ENCODE peak calls at places on chromosomes 12 and 14, in four cellular contexts. S is PC-9; K is CD8-positive, alpha-beta T cell; L is AG04450. B is an unnamed sample.

GRCh38 chr14:64789696-64790095 is 85.5 kb downstream of the PLEKHG3 start:
- DNase-seq in S (no peak), K (no peak), L (no peak), B (no peak)

GRCh38 chr14:31300296-31300695 is 92.7 kb upstream of the HECTD1 start:
- DNase-seq in S (no peak), K (no peak), L (no peak), B (no peak)

GRCh38 chr14:90755661-90756304 is 60.4 kb downstream of the TTC7B start:
- DNase-seq in S (no peak), K (no peak), L (no peak), B (no peak)

GRCh38 chr12:103583008-103583407 is 4.1 kb upstream of the STAB2 start:
- DNase-seq in S (no peak), K (no peak), L (no peak), B (peak; percentile 66)

GRCh38 chr14:102568115-102568614 is 24.3 kb upstream of the RCOR1 start:
- DNase-seq in S (peak; percentile 95), K (peak; percentile 63), L (no peak), B (peak; percentile 80)

GRCh38 chr14:77862154-77862783 is 62.4 kb downstream of the ADCK1 start:
- DNase-seq in S (peak; percentile 58), K (peak; percentile 79), L (peak; percentile 6), B (peak; percentile 48)

GRCh38 chr12:124916370-124917134 is 2.1 kb upstream of the UBC start:
- DNase-seq in S (peak; percentile 93), K (peak; percentile 49), L (no peak), B (peak; percentile 95)

GRCh38 chr14:95741051-95741490 is 27.1 kb upstream of the TCL1A start:
- DNase-seq in S (peak; percentile 50), K (no peak), L (no peak), B (peak; percentile 67)

GRCh38 chr12:132465269-132466190 is 24.4 kb upstream of the FBRSL1 start:
- DNase-seq in S (no peak), K (no peak), L (no peak), B (no peak)

GRCh38 chr12:104315326-104316224 is 12.0 kb downstream of the EID3 start:
- DNase-seq in S (no peak), K (no peak), L (no peak), B (peak; percentile 54)

GRCh38 chr12:79841878-79842265 is 93.0 kb downstream of the PPP1R12A start:
- DNase-seq in S (no peak), K (no peak), L (no peak), B (no peak)

GRCh38 chr12:49301759-49302158 is 6.8 kb downstream of the PRPH start:
- DNase-seq in S (no peak), K (no peak), L (no peak), B (no peak)

GRCh38 chr12:16352481-16352880 is 5.0 kb downstream of the MGST1 start:
- DNase-seq in S (peak; percentile 48), K (no peak), L (no peak), B (peak; percentile 57)

GRCh38 chr12:32106153-32106516 is 512 bp upstream of the BICD1 start:
- DNase-seq in S (no peak), K (no peak), L (no peak), B (no peak)

GRCh38 chr12:92078167-92079053 is 67.2 kb downstream of the BTG1 start:
- DNase-seq in S (peak; percentile 69), K (no peak), L (peak; percentile 82), B (peak; percentile 96)

GRCh38 chr12:94898388-94898787 is 105.1 kb downstream of the NDUFA12 start:
- DNase-seq in S (no peak), K (no peak), L (no peak), B (peak; percentile 8)

GRCh38 chr14:50055461-50056228 is 60.7 kb downstream of the VCPKMT start:
- DNase-seq in S (no peak), K (no peak), L (no peak), B (no peak)

GRCh38 chr14:24329073-24329663 is 5.7 kb downstream of the ADCY4 start:
- DNase-seq in S (no peak), K (no peak), L (no peak), B (no peak)

GRCh38 chr12:6644257-6644596 is 3.0 kb downstream of the ACRBP start:
- DNase-seq in S (no peak), K (no peak), L (no peak), B (no peak)

GRCh38 chr12:2490746-2491145 is 304.0 kb upstream of the FKBP4 start:
- DNase-seq in S (no peak), K (no peak), L (no peak), B (no peak)

GRCh38 chr12:57176846-57177245 is 29.4 kb upstream of the LRP1-AS start:
- DNase-seq in S (peak; percentile 48), K (no peak), L (no peak), B (peak; percentile 85)

GRCh38 chr14:84825481-84825880 is 704.5 kb upstream of the FLRT2 start:
- DNase-seq in S (no peak), K (no peak), L (no peak), B (peak; percentile 87)

GRCh38 chr12:30691122-30691879 is 4.4 kb downstream of the IPO8 start:
- DNase-seq in S (no peak), K (no peak), L (no peak), B (peak; percentile 81)

GRCh38 chr14:88815980-88816379 is 8.5 kb upstream of the TTC8 start:
- DNase-seq in S (no peak), K (no peak), L (no peak), B (no peak)

GRCh38 chr12:19780460-19780859 is 341.2 kb downstream of the AEBP2 start:
- DNase-seq in S (no peak), K (no peak), L (no peak), B (no peak)

GRCh38 chr14:36656769-36657408 is 4.8 kb upstream of the PAX9 start:
- DNase-seq in S (no peak), K (no peak), L (no peak), B (no peak)
- H3K27me3 ChIP-seq in S (no peaks in the 10 kb centered on the region), K (peaks cover 38% of the 10 kb centered on the region), L (peaks cover 92% of the 10 kb centered on the region), B (no peaks in the 10 kb centered on the region)

DNA sequence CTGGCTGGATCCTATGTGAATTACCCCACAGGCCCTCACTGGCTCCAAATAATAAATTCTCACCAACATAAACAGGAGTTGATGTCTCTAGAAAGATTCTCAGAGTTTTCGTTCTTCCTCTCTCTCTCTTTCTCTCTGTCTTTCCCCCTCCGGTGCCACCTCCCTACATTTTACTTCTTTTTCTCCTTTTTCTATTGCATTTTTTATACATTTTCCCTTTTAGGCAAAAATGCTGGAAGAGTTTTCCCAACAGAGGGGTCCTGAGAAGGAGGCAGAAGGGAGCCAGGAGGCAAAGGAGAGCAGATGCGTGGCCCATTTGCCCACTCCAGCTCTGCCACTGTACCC is 826 bp upstream of the HOXC6 start:
- DNase-seq in S (no peak), K (no peak), L (no peak), B (no peak)
- H3K27me3 ChIP-seq in S (no peaks in the 10 kb centered on the region), K (peaks cover 64% of the 10 kb centered on the region), L (peaks cover 93% of the 10 kb centered on the region), B (peaks cover 79% of the 10 kb centered on the region)

GRCh38 chr12:3594966-3595365 is 104.0 kb downstream of the PRMT8 start:
- DNase-seq in S (no peak), K (no peak), L (no peak), B (no peak)
- H3K27me3 ChIP-seq in S (peaks cover 96% of the 10 kb centered on the region), K (no peaks in the 10 kb centered on the region), L (peaks cover 3% of the 10 kb centered on the region), B (peaks cover 3% of the 10 kb centered on the region)

GRCh38 chr12:98893601-98894411 is 248.7 kb downstream of the APAF1 start:
- DNase-seq in S (no peak), K (no peak), L (no peak), B (no peak)
- H3K27me3 ChIP-seq in S (no peaks in the 10 kb centered on the region), K (peaks cover 4% of the 10 kb centered on the region), L (peaks cover 25% of the 10 kb centered on the region), B (peaks cover 14% of the 10 kb centered on the region)

B was measured in bronchial epithelial cell.